ENCODE peak calls at places on chromosomes 13 and 19, in six cellular contexts. W is fibroblast of lung; O is stomach; U is ascending aorta; M is tibial nerve; T is CD8-positive, alpha-beta T cell. K is an unnamed sample. For H3K4me1, the result is how much of the 10 kb centered on the place peaks cover.

GRCh38 chr19:37997911-37998344 is 90.9 kb downstream of the SIPA1L3 start:
- DNase-seq in U (no peak), W (peak), M (no peak), T (no peak), O (no peak), K (no peak)

GRCh38 chr19:36528921-36529518 is 949 bp upstream of the ZNF260 start:
- DNase-seq in T (peak), U (no peak), M (no peak), W (no peak), O (no peak), K (no peak)

GRCh38 chr19:19381007-19381926 is 24.2 kb upstream of the GATAD2A start:
- DNase-seq in O (peak), T (no peak), U (no peak), M (no peak), W (no peak), K (no peak)

GRCh38 chr13:51717786-51718398 is 86.1 kb downstream of the DHRS12 start:
- DNase-seq in O (no peak), M (no peak), W (no peak), U (no peak), T (no peak), K (no peak)

GRCh38 chr13:99280166-99280565 is 22.0 kb upstream of the GPR18 start:
- DNase-seq in M (no peak), T (no peak), W (no peak), U (no peak), O (no peak), K (no peak)

GRCh38 chr19:8455018-8455417 is 10.2 kb downstream of the HNRNPM start:
- DNase-seq in O (no peak), U (no peak), T (no peak), W (no peak), M (no peak), K (no peak)

GRCh38 chr13:101941095-101941777 is 460.6 kb downstream of the FGF14 start:
- DNase-seq in M (no peak), W (peak), T (no peak), U (no peak), O (no peak), K (no peak)

GRCh38 chr13:104833221-104833620 is 1702.2 kb downstream of the EFNB2 start:
- DNase-seq in O (no peak), T (no peak), W (no peak), M (no peak), U (no peak), K (no peak)

GRCh38 chr13:25372275-25373081 is 704 bp downstream of the ATP8A2 start:
- DNase-seq in W (no peak), O (no peak), U (no peak), T (no peak), M (no peak), K (no peak)

GRCh38 chr13:100176781-100177389 is 88.0 kb downstream of the PCCA start:
- DNase-seq in W (peak), T (no peak), O (no peak), M (no peak), U (no peak), K (no peak)

GRCh38 chr19:45962021-45962420 is 11.6 kb downstream of the NOVA2 start:
- DNase-seq in O (no peak), W (no peak), T (no peak), U (no peak), M (no peak), K (no peak)

GRCh38 chr19:367561-367960 is 23.0 kb upstream of the MIER2 start:
- DNase-seq in W (no peak), T (no peak), U (no peak), M (no peak), O (no peak), K (no peak)

GRCh38 chr19:2252481-2253105 is 3.5 kb downstream of the AMH start:
- DNase-seq in W (no peak), U (no peak), O (no peak), T (no peak), M (no peak), K (no peak)

GRCh38 chr19:46841458-46842083 is 9.1 kb downstream of the AP2S1 start:
- DNase-seq in U (no peak), W (peak), O (peak), T (no peak), M (no peak), K (peak)

GRCh38 chr19:2032296-2032941 is 16.9 kb upstream of the BTBD2 start:
- DNase-seq in M (peak), T (no peak), W (peak), O (peak), U (peak), K (peak)

GRCh38 chr19:29650988-29651387 is 14.3 kb upstream of the PLEKHF1 start:
- DNase-seq in W (no peak), O (no peak), T (no peak), U (no peak), M (no peak), K (no peak)

GRCh38 chr13:31476266-31476665 is 263.1 kb upstream of the RXFP2 start:
- DNase-seq in O (no peak), T (no peak), W (peak), M (no peak), U (no peak), K (no peak)

GRCh38 chr19:49469828-49470614 is 4.0 kb upstream of the FLT3LG start:
- DNase-seq in U (no peak), O (peak), M (no peak), W (no peak), T (peak), K (no peak)

GRCh38 chr13:20588529-20589110 is 21.7 kb downstream of the IFT88 start:
- DNase-seq in M (no peak), T (no peak), U (no peak), W (no peak), O (no peak), K (no peak)

GRCh38 chr19:13058951-13059660 is 43.6 kb downstream of the LYL1 start:
- DNase-seq in O (no peak), T (no peak), W (no peak), U (no peak), M (no peak), K (no peak)
- H3K4me1 ChIP-seq in O (half or more), T (under half), W (half or more), U (half or more), M (half or more), K (half or more)

GRCh38 chr19:10603084-10603872 is 16.2 kb upstream of the AP1M2 start:
- DNase-seq in U (peak), M (no peak), O (peak), T (peak), W (no peak), K (no peak)
- H3K27ac ChIP-seq in U (peak), M (peak), O (peak), T (peak), W (peak), K (peak)

GRCh38 chr13:44268965-44269364 is 104.7 kb upstream of the SERP2 start:
- DNase-seq in U (no peak), T (no peak), W (no peak), M (no peak), O (no peak), K (no peak)

GRCh38 chr13:44267966-44268365 is 105.7 kb upstream of the SERP2 start:
- DNase-seq in M (no peak), U (no peak), T (no peak), O (no peak), W (peak), K (no peak)

GRCh38 chr13:44271031-44271433 is 102.6 kb upstream of the SERP2 start:
- DNase-seq in O (no peak), M (no peak), W (peak), T (no peak), U (no peak), K (no peak)

GRCh38 chr13:44271915-44272341 is 101.7 kb upstream of the SERP2 start:
- DNase-seq in W (no peak), T (no peak), O (no peak), U (no peak), M (peak), K (no peak)

GRCh38 chr13:44270153-44270552 is 103.5 kb upstream of the SERP2 start:
- DNase-seq in U (no peak), O (no peak), W (no peak), M (no peak), T (no peak), K (no peak)
- H3K4me1 ChIP-seq in U (under half), O (under half), W (under half), M (under half), T (under half), K (under half)

GRCh38 chr19:4878491-4878968 is 11.1 kb upstream of the PLIN3 start:
- DNase-seq in M (no peak), W (no peak), T (no peak), O (no peak), U (no peak), K (no peak)
- H3K27ac ChIP-seq in M (peak), W (no peak), T (no peak), O (peak), U (peak), K (peak)

DNA sequence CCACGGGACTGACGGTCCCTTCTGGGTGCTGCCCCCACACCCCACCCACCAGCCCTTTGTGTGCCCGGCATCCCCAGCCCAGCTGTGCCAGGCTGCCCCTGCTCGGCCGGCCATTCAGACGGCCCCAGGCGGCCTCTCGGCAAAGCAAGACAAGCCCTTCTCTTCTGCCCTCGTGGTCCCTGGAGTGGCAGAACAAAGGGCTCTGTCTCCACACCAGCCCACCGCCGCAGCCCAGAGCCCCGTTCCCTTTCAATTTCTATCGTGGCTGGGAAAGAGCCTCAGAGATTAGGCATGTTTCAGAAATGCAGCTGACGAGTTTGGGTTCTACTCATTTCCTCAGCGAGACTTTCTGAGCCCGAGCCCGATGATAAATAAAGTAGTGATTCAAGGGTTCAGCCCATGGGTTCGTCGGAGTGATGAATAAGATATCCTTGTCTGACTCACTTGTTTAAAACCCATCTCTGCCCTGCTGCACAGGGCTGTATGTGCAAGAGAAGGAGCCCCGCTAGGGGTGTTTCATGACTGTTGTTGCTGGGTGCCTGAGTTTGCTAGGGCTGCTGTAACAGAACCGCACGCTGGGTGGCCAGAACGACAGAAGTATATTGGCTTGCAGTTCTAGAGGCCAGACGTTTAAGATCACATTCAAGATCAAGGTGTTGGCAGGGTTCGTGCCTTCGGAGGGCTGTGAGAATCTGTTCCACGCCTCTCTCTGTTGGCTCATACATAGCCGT is 4.3 kb downstream of the MYO9B start:
- DNase-seq in U (peak), W (peak), T (peak), O (peak), M (peak), K (peak)
- H3K4me1 ChIP-seq in U (under half), W (under half), T (half or more), O (under half), M (half or more), K (half or more)

DNA sequence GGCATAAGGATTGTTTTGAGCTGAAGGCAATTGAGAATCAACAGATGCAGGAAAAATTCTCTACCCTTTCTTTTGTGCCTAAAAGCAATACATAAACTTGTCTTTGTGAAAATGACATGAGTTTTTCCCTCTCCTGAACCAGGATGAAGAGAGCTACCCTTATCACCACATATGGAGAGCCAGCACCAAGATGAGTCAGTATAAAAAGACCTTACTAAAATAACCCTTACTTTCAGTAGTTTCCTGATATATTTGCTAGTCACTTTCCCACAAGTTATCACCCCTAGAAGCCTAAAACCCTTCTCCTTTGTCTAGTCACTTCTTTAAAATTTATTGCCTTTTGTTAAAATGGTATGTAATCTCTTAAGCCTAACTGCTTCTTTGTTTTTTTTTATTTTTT is 61.9 kb upstream of the ANKRD10 start:
- DNase-seq in T (no peak), U (no peak), W (no peak), M (no peak), O (no peak), K (no peak)
- H3K27ac ChIP-seq in T (no peak), U (no peak), W (no peak), M (no peak), O (no peak), K (no peak)

DNA sequence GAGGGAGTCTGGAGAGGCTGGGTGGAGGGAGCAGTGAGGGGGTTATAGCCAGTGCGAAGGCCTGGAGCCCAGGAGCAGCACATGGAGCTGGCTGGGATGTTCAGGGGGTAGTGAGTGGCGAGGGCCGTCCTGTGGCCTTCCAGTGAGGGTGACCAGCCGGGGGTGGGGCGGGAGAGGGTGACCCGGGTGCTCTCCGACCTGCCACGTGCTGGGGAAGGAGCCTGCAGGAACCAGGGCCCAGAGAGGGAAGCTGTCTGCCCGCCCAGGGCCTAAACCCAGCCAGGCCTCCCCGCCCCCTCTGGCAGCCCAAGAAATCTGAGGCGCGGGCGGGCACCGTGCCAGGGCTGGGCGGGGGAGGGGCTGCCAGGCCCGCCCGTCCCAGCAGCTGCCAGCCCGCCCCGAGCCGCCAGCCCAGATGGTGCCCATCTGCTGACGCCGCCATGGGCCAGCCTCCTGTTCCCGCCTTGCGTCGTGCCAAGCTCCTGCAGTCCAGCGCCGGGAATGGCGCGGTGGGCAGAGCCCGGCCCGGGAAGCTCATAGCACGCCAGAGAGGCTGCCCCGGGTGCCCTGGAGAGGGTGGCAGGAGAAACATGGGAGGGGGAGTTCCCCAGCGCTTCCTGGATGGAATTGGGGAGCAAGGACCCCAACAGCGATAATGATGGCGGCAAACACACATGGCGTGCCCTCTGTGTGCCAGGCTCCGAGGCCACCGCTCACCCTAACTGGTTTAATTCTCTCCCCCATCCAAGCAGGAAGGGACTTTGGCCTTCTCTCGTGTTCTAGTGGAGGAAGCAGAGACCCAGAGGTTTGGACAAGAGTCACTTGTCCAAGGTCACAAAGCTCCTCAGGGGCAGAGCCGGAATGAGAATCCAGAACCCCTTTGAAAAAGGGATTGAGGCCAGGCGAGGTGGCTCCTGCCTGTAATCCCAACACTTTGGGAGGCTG is 21.5 kb downstream of the NFIC start:
- DNase-seq in W (peak), T (no peak), M (peak), O (peak), U (peak), K (no peak)
- H3K4me1 ChIP-seq in W (under half), T (under half), M (half or more), O (half or more), U (under half), K (half or more)

GRCh38 chr13:108368240-108368898 is 98.9 kb downstream of the TNFSF13B start:
- DNase-seq in O (no peak), W (no peak), U (no peak), M (no peak), T (no peak), K (no peak)
- H3K27ac ChIP-seq in O (no peak), W (no peak), U (no peak), M (no peak), T (no peak), K (no peak)

K was measured in thoracic aorta.